ENCODE peak calls at places on chromosome 22, in four cellular contexts. J is SK-N-SH, U is K562, L is H1. Y is an unnamed sample.

GRCh38 chr22:47395481-47395880 is 633.0 kb downstream of the TBC1D22A start:
- DNase-seq in U (no peak), J (no peak), L (no peak), Y (no peak)

GRCh38 chr22:46823248-46823647 is 60.8 kb downstream of the TBC1D22A start:
- DNase-seq in L (no peak), J (no peak), U (no peak), Y (no peak)

GRCh38 chr22:28798810-28799124 is 1.6 kb downstream of the XBP1 start:
- DNase-seq in L (no peak), U (no peak), J (no peak), Y (no peak)

GRCh38 chr22:39242389-39242808 is 2.4 kb downstream of the PDGFB start:
- DNase-seq in U (no peak), J (peak; percentile 62), L (no peak), Y (no peak)

GRCh38 chr22:33438273-33438672 is 380.1 kb upstream of the SYN3 start:
- DNase-seq in L (no peak), U (no peak), J (no peak), Y (no peak)

GRCh38 chr22:28906312-28906711 is 22.9 kb downstream of the ZNRF3 start:
- DNase-seq in L (no peak), U (no peak), J (no peak), Y (no peak)

GRCh38 chr22:24975813-24976341 is 23.4 kb downstream of the KIAA1671 start:
- DNase-seq in U (no peak), L (no peak), J (no peak), Y (no peak)

GRCh38 chr22:48944433-48944755 is 883.3 kb downstream of the BRD1 start:
- DNase-seq in J (no peak), L (no peak), U (no peak), Y (no peak)

GRCh38 chr22:40422558-40423245 is 52.3 kb downstream of the SGSM3 start:
- DNase-seq in J (no peak), U (no peak), L (no peak), Y (no peak)

GRCh38 chr22:38314140-38314991 is 2.9 kb downstream of the CSNK1E start:
- DNase-seq in L (no peak), J (no peak), U (no peak), Y (no peak)

GRCh38 chr22:46538816-46539163 is 1.4 kb upstream of the CELSR1 start:
- DNase-seq in J (no peak), U (no peak), L (no peak), Y (no peak)

GRCh38 chr22:31715157-31715778 is 34.7 kb downstream of the PRR14L start:
- DNase-seq in L (no peak), U (no peak), J (peak; percentile 66), Y (no peak)

GRCh38 chr22:36334838-36335603 is 52.7 kb downstream of the MYH9 start:
- DNase-seq in U (peak; percentile 55), L (no peak), J (no peak), Y (no peak)

GRCh38 chr22:26887916-26888315 is 230.5 kb downstream of the MIAT start:
- DNase-seq in J (no peak), U (no peak), L (no peak), Y (no peak)

GRCh38 chr22:50016308-50016987 is 3.9 kb upstream of the IL17REL start:
- DNase-seq in J (peak; percentile 35), U (no peak), L (no peak), Y (no peak)

GRCh38 chr22:50017701-50018224 is 5.2 kb upstream of the IL17REL start:
- DNase-seq in L (no peak), U (no peak), J (no peak), Y (no peak)

GRCh38 chr22:50018608-50019291 is 6.2 kb upstream of the IL17REL start:
- DNase-seq in U (no peak), L (no peak), J (no peak), Y (no peak)

GRCh38 chr22:50015451-50016307 is 3.1 kb upstream of the IL17REL start:
- DNase-seq in J (peak; percentile 41), L (no peak), U (no peak), Y (no peak)

GRCh38 chr22:50016988-50017700 is 4.6 kb upstream of the IL17REL start:
- DNase-seq in L (no peak), U (no peak), J (peak; percentile 27), Y (peak; percentile 66)
- TF ChIP-seq NRF1 in L (no peak), U (no peak), J (no peak), Y (no peak)

DNA sequence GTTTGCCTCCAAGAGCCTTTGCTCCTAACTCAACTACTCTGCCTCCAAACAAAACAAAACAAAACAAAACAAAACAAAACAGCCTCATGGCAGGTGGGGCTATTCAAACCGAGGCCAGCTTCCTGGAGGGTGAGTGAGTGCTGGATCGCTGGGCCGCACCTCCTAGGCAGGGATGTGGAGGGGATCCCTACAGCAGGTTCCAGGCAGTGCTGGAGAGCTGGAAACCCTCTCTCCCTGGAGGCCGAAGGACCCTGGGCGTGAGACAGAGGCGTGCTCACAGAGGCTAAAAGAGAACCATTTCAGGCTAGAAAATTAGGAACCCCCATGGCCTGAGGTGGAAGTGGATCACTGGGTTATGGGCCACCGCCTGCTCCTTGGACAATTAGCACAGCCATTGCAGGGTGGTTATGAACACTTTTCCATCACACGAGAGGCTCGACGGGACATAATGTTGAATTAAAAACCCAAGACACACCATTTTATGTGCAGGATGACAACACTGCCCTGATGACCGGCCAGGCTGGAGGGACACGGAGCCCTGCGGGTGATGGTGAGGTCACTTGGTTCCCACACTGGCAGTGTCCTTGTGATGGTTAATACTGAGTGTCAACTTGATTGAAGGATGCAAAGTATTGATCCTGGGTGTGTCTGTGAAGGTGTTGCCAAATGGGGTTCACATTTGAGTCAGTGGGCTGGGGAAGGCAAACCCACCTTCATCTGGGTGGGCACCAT is 35.2 kb downstream of the SHISAL1 start:
- DNase-seq in U (no peak), L (no peak), J (no peak), Y (no peak)
- TF ChIP-seq EP300 in U (no peak), L (no peak), J (no peak), Y (no peak)

GRCh38 chr22:43110927-43111623 is 525 bp downstream of the BIK start:
- DNase-seq in U (no peak), L (no peak), J (peak; percentile 46), Y (no peak)
- TF ChIP-seq NRF1 in U (no peak), L (no peak), J (no peak), Y (no peak)

GRCh38 chr22:35301370-35301874 is 1.7 kb downstream of the TOM1 start:
- DNase-seq in J (no peak), U (peak; percentile 20), L (no peak), Y (no peak)
- TF ChIP-seq EP300 in J (no peak), U (no peak), L (no peak), Y (no peak)

DNA sequence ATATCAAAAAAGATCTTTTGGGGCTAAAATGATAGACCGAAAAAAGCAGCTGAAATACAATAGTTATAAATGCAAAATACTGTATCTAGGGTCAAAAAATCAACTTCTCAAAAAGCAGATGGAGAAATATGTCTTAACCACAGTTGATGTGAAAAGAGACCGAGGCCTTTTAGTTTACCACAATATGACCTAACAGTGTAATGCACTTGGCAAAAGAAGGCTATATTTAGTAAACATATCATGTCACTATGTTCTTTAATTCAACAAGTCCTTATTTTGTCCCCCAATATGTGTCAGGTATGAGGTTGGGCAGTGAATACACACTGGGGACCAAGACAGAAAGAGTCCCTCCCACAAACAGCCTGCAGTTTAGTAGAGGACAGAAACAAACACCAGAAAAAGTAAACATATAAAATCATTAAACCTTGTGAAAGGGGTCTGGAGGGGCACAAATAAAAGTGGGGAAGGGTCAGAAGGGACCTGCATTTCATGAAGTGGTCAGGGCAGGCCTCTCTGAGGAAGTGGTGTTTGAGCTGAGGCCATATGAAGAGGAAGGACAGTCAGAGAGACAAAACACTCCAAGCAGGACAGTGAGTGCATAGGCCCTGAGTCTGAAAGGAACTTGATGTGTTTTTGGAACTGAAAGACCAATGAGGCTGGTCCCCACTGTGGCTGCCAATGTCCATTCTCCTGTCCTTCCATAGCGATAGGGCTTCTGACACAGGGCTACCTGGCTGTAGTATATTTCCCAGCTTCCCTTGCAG is 53.3 kb downstream of the LIF start:
- DNase-seq in J (no peak), U (no peak), L (no peak), Y (no peak)
- TF ChIP-seq NRF1 in J (no peak), U (no peak), L (no peak), Y (no peak)